ENCODE peak calls at places on chromosomes 3 and 15, in four cellular contexts. U is CD8-positive, alpha-beta T cell; W is ovary; I is lung. F is an unnamed sample.
A peak's percentile ranks its signal among the peaks of the same experiment; 100 is the strongest.

GRCh38 chr3:103517013-103517412 is 1082.2 kb downstream of the ZPLD1 start:
- DNase-seq in W (no peak), U (no peak), I (no peak), F (no peak)

GRCh38 chr15:89790206-89790605 is 14.1 kb downstream of the MESP2 start:
- DNase-seq in I (no peak), W (no peak), U (no peak), F (no peak)

GRCh38 chr3:52774901-52775864 is 2.2 kb upstream of the ITIH1 start:
- DNase-seq in I (peak; percentile 27), W (no peak), U (peak; percentile 34), F (no peak)

GRCh38 chr3:159273608-159274007 is 471.8 kb downstream of the MFSD1 start:
- DNase-seq in U (no peak), W (no peak), I (peak; percentile 44), F (peak; percentile 60)

GRCh38 chr3:111976254-111976653 is 2.6 kb upstream of the ABHD10 start:
- DNase-seq in U (no peak), W (no peak), I (no peak), F (no peak)

GRCh38 chr3:187015903-187016638 is 85.7 kb downstream of the ST6GAL1 start:
- DNase-seq in U (peak; percentile 46), W (no peak), I (no peak), F (no peak)

GRCh38 chr15:29208352-29208751 is 61.3 kb downstream of the NSMCE3 start:
- DNase-seq in I (no peak), W (no peak), U (no peak), F (peak; percentile 10)

GRCh38 chr15:36133686-36134085 is 445.7 kb upstream of the CDIN1 start:
- DNase-seq in I (no peak), W (no peak), U (no peak), F (no peak)

GRCh38 chr15:55627730-55628368 is 39.7 kb upstream of the PYGO1 start:
- DNase-seq in W (no peak), U (no peak), I (peak; percentile 53), F (peak; percentile 91)

GRCh38 chr15:94097567-94097966 is 133.8 kb upstream of the MCTP2 start:
- DNase-seq in W (no peak), I (no peak), U (no peak), F (no peak)

GRCh38 chr3:98690876-98691275 is 72.3 kb upstream of the ST3GAL6 start:
- DNase-seq in U (no peak), I (no peak), W (no peak), F (peak; percentile 54)

GRCh38 chr3:8223766-8224165 is 277.9 kb upstream of the LMCD1 start:
- DNase-seq in I (no peak), W (no peak), U (no peak), F (peak; percentile 27)

GRCh38 chr3:42119558-42120355 is 28.6 kb downstream of the TRAK1 start:
- DNase-seq in W (no peak), U (no peak), I (no peak), F (no peak)

DNA sequence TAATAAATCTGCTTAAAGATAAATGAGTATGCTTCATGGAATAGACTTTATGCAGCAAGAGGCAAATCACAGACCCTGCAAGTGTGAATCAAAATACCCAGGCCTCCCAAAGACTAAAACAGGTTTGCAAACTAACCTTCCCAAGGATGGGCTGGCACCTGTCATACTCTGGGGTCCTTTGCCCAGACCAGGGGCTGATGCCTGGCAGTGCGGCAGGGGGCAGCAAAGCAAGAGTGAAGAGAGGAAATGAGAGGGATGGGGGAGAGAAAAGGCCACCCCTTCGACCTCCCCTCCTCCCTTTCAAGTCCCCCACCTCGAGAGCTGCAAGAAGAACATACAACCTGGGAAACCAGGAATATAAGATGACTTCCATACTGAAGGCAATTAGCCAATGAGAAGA is 31.8 kb downstream of the XXYLT1 start:
- DNase-seq in W (no peak), I (peak; percentile 24), U (peak; percentile 36), F (no peak)
- TF ChIP-seq CTCF in W (no peak), I (no peak), U (no peak), F (no peak)

DNA sequence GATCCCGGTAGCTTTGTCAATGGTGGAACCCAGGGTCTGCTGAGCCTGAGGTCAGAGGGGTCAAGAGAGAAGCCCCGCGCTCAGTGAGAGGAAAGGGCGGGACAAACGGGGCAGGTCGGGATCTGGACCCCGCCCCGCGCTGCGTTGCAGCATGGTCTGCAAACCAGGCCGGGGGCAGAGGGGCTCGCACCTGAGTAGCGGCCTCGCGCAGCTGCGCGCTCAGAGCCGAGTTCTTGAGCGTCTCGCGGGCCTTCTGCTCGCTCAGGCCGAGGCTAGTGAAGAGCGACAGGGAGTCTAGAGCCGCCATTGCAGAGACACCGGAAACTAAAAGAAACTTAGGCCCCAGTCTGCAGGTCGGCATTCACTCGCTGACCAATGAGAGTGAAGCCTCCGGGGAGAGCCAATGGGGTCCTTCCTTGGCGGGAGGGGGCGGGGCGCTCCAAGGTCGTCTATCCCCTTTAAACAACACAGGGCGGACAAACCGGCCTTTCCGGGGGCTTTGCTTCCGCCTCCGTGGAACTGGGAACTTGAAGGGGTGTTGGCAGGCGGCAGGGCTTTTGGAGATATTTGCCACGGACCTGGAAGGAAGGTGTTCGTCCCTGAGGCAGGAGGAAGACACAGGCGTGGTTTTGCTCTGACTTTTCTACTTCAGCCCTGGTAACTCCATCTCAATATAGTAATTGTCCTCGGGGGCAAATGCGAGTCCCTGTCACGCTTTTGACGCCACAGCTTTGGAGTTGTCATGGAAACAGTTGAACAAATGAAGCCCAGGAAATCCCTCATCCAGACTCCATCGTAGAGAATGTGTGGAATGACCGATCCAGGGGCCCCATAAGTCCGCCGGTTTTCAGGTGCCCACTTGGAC is at the start of gene QARS1:
- DNase-seq in U (peak; percentile 90), W (peak; percentile 94), I (peak; percentile 95), F (peak; percentile 93)
- H3K36me3 ChIP-seq in U (peaks cover 32% of the 10 kb centered on the region), W (no peaks in the 10 kb centered on the region), I (peaks cover 42% of the 10 kb centered on the region), F (peaks cover 45% of the 10 kb centered on the region)

DNA sequence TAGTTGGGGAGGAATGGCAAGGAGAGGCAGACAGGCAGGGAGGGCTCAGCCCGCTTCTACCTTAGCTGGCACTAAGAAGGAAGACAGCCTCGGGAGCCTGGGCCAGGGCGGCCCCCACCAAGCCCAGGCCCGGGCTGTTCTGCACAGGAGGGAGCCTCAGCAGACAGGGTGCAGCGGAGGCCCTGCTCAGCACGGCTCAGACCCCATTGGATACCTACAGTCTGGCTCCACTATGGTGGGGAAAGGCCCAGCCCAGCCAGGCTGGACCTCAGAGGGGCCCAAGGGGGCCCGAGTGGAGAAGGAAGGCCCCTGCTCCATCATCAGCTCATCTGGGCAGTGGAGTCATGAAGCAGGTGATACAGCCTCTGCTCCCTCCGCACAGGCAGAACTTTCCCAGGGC is 84.9 kb upstream of the LINGO1 start:
- DNase-seq in U (no peak), I (no peak), W (no peak), F (no peak)
- H3K4me3 ChIP-seq in U (no peak overlapping the region), I (no peak overlapping the region), W (no peak overlapping the region), F (no peak overlapping the region)

GRCh38 chr15:61398310-61398709 is 169.2 kb upstream of the RORA start:
- DNase-seq in W (no peak), U (no peak), I (no peak), F (no peak)
- TF ChIP-seq CTCF in W (no peak), U (no peak), I (no peak), F (no peak)